ENCODE peak calls at places on chromosomes 7 and 10, in four cellular contexts. One of them, this sample, is unnamed.

GRCh38 chr7:157412021-157412443 is 75.2 kb downstream of the DNAJB6 start:
- DNase-seq in IMR-90: peak
- DNase-seq in GM20000: no peak
- DNase-seq in lower lobe of right lung: peak
- DNase-seq in this sample: peak

GRCh38 chr7:33511735-33512134 is 382.4 kb downstream of the BBS9 start:
- DNase-seq in IMR-90: no peak
- DNase-seq in GM20000: no peak
- DNase-seq in lower lobe of right lung: no peak
- DNase-seq in this sample: no peak

GRCh38 chr10:3473271-3473670 is 300.7 kb upstream of the PITRM1 start:
- DNase-seq in IMR-90: no peak
- DNase-seq in GM20000: no peak
- DNase-seq in lower lobe of right lung: peak
- DNase-seq in this sample: peak

GRCh38 chr10:43666551-43666950 is 17.9 kb upstream of the ZNF32 start:
- DNase-seq in IMR-90: no peak
- DNase-seq in GM20000: no peak
- DNase-seq in lower lobe of right lung: no peak
- DNase-seq in this sample: no peak

GRCh38 chr10:12241810-12242529 is 46.0 kb downstream of the CDC123 start:
- DNase-seq in IMR-90: peak
- DNase-seq in GM20000: peak
- DNase-seq in lower lobe of right lung: no peak
- DNase-seq in this sample: no peak

GRCh38 chr7:21543528-21544302 is 876 bp downstream of the DNAH11 start:
- DNase-seq in IMR-90: no peak
- DNase-seq in GM20000: no peak
- DNase-seq in lower lobe of right lung: no peak
- DNase-seq in this sample: peak

GRCh38 chr10:31709501-31709900 is 219.1 kb downstream of the ARHGAP12 start:
- DNase-seq in IMR-90: no peak
- DNase-seq in GM20000: no peak
- DNase-seq in lower lobe of right lung: no peak
- DNase-seq in this sample: no peak

GRCh38 chr10:110423650-110424049 is 74.1 kb upstream of the DUSP5 start:
- DNase-seq in IMR-90: no peak
- DNase-seq in GM20000: no peak
- DNase-seq in lower lobe of right lung: peak
- DNase-seq in this sample: no peak

GRCh38 chr10:121823993-121824463 is 103.8 kb downstream of the ATE1 start:
- DNase-seq in IMR-90: peak
- DNase-seq in GM20000: peak
- DNase-seq in lower lobe of right lung: no peak
- DNase-seq in this sample: peak

GRCh38 chr10:43249151-43249961 is 17.5 kb downstream of the RASGEF1A start:
- DNase-seq in IMR-90: no peak
- DNase-seq in GM20000: no peak
- DNase-seq in lower lobe of right lung: peak
- DNase-seq in this sample: no peak

GRCh38 chr10:126892150-126892872 is 12.9 kb upstream of the DOCK1 start:
- DNase-seq in IMR-90: no peak
- DNase-seq in GM20000: no peak
- DNase-seq in lower lobe of right lung: no peak
- DNase-seq in this sample: no peak
- TF ChIP-seq CTCF in IMR-90: no peak
- TF ChIP-seq CTCF in GM20000: no peak
- TF ChIP-seq CTCF in lower lobe of right lung: no peak
- TF ChIP-seq CTCF in this sample: no peak

DNA sequence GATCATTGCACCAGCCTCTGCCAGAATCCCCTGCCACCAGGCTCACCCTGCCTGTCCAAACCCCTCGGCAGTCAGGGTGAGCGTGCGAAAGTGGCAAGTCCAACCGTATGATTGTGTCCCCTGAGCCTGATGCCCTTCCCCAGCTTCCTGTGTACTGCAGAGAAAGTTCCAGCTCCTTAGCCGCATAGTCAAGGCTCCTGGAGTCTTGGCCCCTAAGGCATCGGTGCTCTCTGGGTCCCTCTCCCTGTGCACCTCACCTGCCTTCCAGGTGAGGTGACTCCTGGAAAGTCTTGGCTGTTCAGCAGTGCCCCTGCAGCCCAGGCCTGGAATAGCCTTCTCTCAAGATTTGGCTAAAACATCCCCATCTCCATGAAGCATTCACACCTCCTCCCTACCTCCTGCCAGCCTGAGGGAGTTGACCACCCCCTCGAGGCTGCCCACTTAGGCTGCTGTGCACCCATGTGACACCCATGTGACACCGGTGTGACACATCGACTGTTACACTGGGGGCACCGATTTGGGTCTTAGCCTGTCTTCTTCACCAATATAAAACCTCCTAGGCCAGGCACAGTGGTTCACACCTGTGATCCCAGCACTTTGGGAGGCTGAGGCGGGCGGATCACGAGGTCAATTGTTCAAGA is 56.2 kb upstream of the ELN start:
- DNase-seq in IMR-90: no peak
- DNase-seq in GM20000: no peak
- DNase-seq in lower lobe of right lung: peak
- DNase-seq in this sample: peak
- TF ChIP-seq CTCF in IMR-90: no peak
- TF ChIP-seq CTCF in GM20000: no peak
- TF ChIP-seq CTCF in lower lobe of right lung: no peak
- TF ChIP-seq CTCF in this sample: peak

GRCh38 chr10:25453619-25454018 is 278.8 kb downstream of the GPR158 start:
- DNase-seq in IMR-90: no peak
- DNase-seq in GM20000: no peak
- DNase-seq in lower lobe of right lung: no peak
- DNase-seq in this sample: no peak

GRCh38 chr10:25451401-25451800 is 276.6 kb downstream of the GPR158 start:
- DNase-seq in IMR-90: no peak
- DNase-seq in GM20000: no peak
- DNase-seq in lower lobe of right lung: no peak
- DNase-seq in this sample: no peak

GRCh38 chr10:25457552-25457951 is 282.8 kb downstream of the GPR158 start:
- DNase-seq in IMR-90: no peak
- DNase-seq in GM20000: no peak
- DNase-seq in lower lobe of right lung: no peak
- DNase-seq in this sample: no peak

DNA sequence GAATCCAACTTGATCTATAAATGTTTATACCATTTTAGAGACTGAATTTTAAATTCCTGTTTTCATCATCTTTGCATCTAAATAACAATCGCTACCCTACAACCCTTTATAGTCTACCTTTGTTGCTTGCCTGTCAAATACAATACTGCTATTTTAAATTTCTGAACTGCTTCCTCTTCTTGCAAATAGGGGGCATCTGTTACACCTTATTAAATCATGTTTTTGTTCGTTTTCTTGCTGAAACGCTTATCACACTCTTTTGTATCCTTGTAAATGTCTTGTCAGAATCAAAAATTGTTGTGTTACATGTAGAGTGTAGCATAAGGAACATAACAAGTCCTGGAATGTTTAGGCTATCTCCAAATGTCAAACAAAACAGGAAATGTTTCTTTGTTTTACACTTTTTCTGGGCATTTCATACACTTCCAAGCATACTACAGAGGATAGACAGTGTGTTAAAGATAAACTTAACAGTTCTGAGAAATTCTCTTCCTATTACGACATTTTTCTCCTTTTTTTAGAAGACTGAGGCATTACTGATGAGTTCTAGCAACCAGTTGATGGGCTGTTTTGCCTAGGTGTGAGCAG is 281.3 kb downstream of the GPR158 start:
- DNase-seq in IMR-90: no peak
- DNase-seq in GM20000: no peak
- DNase-seq in lower lobe of right lung: no peak
- DNase-seq in this sample: no peak
- TF ChIP-seq CTCF in IMR-90: no peak
- TF ChIP-seq CTCF in GM20000: no peak
- TF ChIP-seq CTCF in lower lobe of right lung: no peak
- TF ChIP-seq CTCF in this sample: no peak

GRCh38 chr10:23402856-23403255 is 36.0 kb upstream of the OTUD1 start:
- DNase-seq in IMR-90: no peak
- DNase-seq in GM20000: no peak
- DNase-seq in lower lobe of right lung: no peak
- DNase-seq in this sample: no peak

GRCh38 chr10:23405540-23405939 is 33.3 kb upstream of the OTUD1 start:
- DNase-seq in IMR-90: peak
- DNase-seq in GM20000: no peak
- DNase-seq in lower lobe of right lung: no peak
- DNase-seq in this sample: no peak

GRCh38 chr10:23403278-23403677 is 35.6 kb upstream of the OTUD1 start:
- DNase-seq in IMR-90: no peak
- DNase-seq in GM20000: no peak
- DNase-seq in lower lobe of right lung: no peak
- DNase-seq in this sample: no peak

GRCh38 chr10:23404461-23404980 is 34.4 kb upstream of the OTUD1 start:
- DNase-seq in IMR-90: peak
- DNase-seq in GM20000: no peak
- DNase-seq in lower lobe of right lung: no peak
- DNase-seq in this sample: no peak

DNA sequence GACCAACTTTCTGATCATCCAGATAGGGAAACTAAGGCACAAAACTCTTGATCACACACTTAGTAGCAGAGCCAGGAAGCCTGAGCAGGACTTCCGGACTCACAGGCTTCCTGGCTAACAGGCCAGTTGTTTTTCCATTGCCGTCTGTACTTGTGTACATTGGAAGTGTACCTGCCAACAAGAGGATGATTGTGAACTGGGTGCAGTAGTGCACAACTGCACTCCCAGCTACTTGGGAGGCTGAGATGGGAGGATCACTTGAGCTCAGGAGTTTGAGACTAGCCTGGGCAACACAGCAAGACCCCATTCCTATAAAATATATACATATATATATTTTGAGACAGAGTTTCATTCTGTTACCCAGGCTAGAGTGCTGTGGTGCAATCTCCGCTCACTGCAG is 35.2 kb upstream of the OTUD1 start:
- DNase-seq in IMR-90: no peak
- DNase-seq in GM20000: no peak
- DNase-seq in lower lobe of right lung: no peak
- DNase-seq in this sample: no peak
- TF ChIP-seq CTCF in IMR-90: no peak
- TF ChIP-seq CTCF in GM20000: no peak
- TF ChIP-seq CTCF in lower lobe of right lung: no peak
- TF ChIP-seq CTCF in this sample: no peak

DNA sequence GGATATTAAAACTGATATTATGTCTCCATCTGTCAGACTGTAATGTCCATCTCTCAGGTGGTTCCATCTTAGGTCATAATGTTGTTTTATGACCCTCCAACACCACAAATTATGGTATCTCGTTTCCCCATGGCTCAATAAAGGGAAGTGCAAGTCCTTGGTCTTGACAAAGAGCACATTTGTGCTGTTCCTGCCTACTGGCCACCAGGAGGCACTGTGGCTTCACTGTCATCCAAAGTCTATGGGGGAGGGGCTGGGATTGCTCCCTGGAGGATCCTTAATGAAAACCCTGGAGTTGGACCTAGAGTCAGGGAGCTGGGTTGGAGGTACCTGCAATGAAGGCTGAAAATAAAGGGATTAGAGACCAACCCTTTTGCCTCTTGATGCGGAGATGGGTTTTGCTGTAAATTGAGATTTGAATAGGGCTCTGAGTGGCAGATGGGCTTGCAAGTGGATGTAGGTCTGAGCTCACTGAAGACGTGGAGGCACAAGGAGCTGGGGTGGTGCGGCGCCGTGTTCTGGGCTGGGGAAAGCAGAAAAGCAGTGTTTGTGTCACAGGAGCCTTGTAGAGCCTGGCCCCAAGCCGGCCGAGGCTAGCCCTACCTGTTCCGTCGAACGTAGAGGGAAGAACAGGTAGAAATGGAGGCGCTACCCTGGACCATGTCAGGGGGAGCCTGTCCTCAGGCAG is 180.5 kb upstream of the PRSS58 start:
- DNase-seq in IMR-90: peak
- DNase-seq in GM20000: peak
- DNase-seq in lower lobe of right lung: no peak
- DNase-seq in this sample: peak
- TF ChIP-seq CTCF in IMR-90: peak
- TF ChIP-seq CTCF in GM20000: peak
- TF ChIP-seq CTCF in lower lobe of right lung: peak
- TF ChIP-seq CTCF in this sample: peak

GRCh38 chr7:100053201-100053600 is 3.6 kb downstream of the ZSCAN21 start:
- DNase-seq in IMR-90: peak
- DNase-seq in GM20000: peak
- DNase-seq in lower lobe of right lung: no peak
- DNase-seq in this sample: peak
- TF ChIP-seq CTCF in IMR-90: peak
- TF ChIP-seq CTCF in GM20000: no peak
- TF ChIP-seq CTCF in lower lobe of right lung: no peak
- TF ChIP-seq CTCF in this sample: peak

DNA sequence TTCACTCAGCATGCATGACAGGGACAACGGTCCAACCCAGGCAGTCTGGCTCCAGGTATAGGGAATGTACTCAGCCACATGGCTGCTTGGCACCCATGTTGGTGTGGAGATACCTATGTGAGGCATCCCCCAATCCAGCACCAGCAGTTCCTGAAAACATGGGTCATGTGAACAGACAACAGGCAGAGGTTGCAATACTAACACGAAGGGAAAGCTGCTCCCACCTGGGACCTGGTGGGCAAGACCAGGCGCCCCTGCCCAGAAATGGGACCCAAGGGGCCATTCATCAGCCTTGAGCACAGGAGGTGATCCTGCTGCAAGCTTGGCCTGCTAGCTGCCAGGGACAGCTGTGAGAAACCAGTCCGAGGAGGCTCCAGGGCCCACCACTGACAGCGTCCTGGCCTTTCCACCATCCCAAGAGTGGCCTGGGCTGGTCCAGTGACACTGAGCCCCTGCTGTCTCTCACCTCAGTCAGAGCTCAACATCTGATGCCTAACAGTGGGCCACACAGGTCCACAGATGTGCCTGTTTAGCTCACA is 142.3 kb downstream of the ARHGAP22 start:
- DNase-seq in IMR-90: no peak
- DNase-seq in GM20000: no peak
- DNase-seq in lower lobe of right lung: no peak
- DNase-seq in this sample: no peak
- TF ChIP-seq CTCF in IMR-90: no peak
- TF ChIP-seq CTCF in GM20000: no peak
- TF ChIP-seq CTCF in lower lobe of right lung: no peak
- TF ChIP-seq CTCF in this sample: no peak

GRCh38 chr10:84549368-84549767 is 221.0 kb downstream of the CCSER2 start:
- DNase-seq in IMR-90: no peak
- DNase-seq in GM20000: no peak
- DNase-seq in lower lobe of right lung: no peak
- DNase-seq in this sample: no peak

GRCh38 chr10:84551437-84552120 is 223.2 kb downstream of the CCSER2 start:
- DNase-seq in IMR-90: no peak
- DNase-seq in GM20000: no peak
- DNase-seq in lower lobe of right lung: no peak
- DNase-seq in this sample: no peak

GRCh38 chr10:84550756-84551436 is 222.5 kb downstream of the CCSER2 start:
- DNase-seq in IMR-90: no peak
- DNase-seq in GM20000: no peak
- DNase-seq in lower lobe of right lung: no peak
- DNase-seq in this sample: no peak

GRCh38 chr10:84546609-84547008 is 218.2 kb downstream of the CCSER2 start:
- DNase-seq in IMR-90: no peak
- DNase-seq in GM20000: no peak
- DNase-seq in lower lobe of right lung: peak
- DNase-seq in this sample: no peak

GRCh38 chr10:84548869-84549268 is 220.5 kb downstream of the CCSER2 start:
- DNase-seq in IMR-90: no peak
- DNase-seq in GM20000: no peak
- DNase-seq in lower lobe of right lung: no peak
- DNase-seq in this sample: no peak
- TF ChIP-seq CTCF in IMR-90: peak
- TF ChIP-seq CTCF in GM20000: peak
- TF ChIP-seq CTCF in lower lobe of right lung: peak
- TF ChIP-seq CTCF in this sample: no peak

GRCh38 chr7:117138474-117138873 is 184.4 kb downstream of the WNT2 start:
- DNase-seq in IMR-90: no peak
- DNase-seq in GM20000: no peak
- DNase-seq in lower lobe of right lung: no peak
- DNase-seq in this sample: no peak
- TF ChIP-seq CTCF in IMR-90: no peak
- TF ChIP-seq CTCF in GM20000: no peak
- TF ChIP-seq CTCF in lower lobe of right lung: no peak
- TF ChIP-seq CTCF in this sample: no peak

This sample was measured in MCF 10A.